ENCODE peak calls at places on chromosomes 11 and 22, in eight cellular contexts. One of them, this sample, is unnamed.

GRCh38 chr11:44828296-44828695 is 101.5 kb downstream of the TSPAN18 start:
- DNase-seq in astrocyte of the hippocampus: no peak
- DNase-seq in transverse colon: no peak
- DNase-seq in NCI-H82: no peak
- DNase-seq in thoracic aorta: no peak
- DNase-seq in stimulated activated CD4-positive, alpha-beta T cell treated with anti-CD3 and anti-CD28 coated beads, Interleukin-15, amount 100 ng/mL, for 1 hour: no peak
- DNase-seq in NCI-H187: no peak
- DNase-seq in hippocampal formation: no peak
- DNase-seq in this sample: no peak

GRCh38 chr22:38276161-38276560 is 3.4 kb upstream of the TMEM184B start:
- DNase-seq in NCI-H82: no peak
- DNase-seq in NCI-H187: no peak
- DNase-seq in stimulated activated CD4-positive, alpha-beta T cell treated with anti-CD3 and anti-CD28 coated beads, Interleukin-15, amount 100 ng/mL, for 1 hour: no peak
- DNase-seq in transverse colon: peak; percentile 49
- DNase-seq in thoracic aorta: no peak
- DNase-seq in hippocampal formation: no peak
- DNase-seq in astrocyte of the hippocampus: no peak
- DNase-seq in this sample: peak; percentile 40

GRCh38 chr11:26655287-26655686 is 66.6 kb downstream of the SLC5A12 start:
- DNase-seq in NCI-H187: no peak
- DNase-seq in NCI-H82: no peak
- DNase-seq in transverse colon: no peak
- DNase-seq in hippocampal formation: no peak
- DNase-seq in astrocyte of the hippocampus: no peak
- DNase-seq in stimulated activated CD4-positive, alpha-beta T cell treated with anti-CD3 and anti-CD28 coated beads, Interleukin-15, amount 100 ng/mL, for 1 hour: no peak
- DNase-seq in thoracic aorta: no peak
- DNase-seq in this sample: no peak

GRCh38 chr22:37661160-37661924 is 2.8 kb downstream of the PDXP start:
- DNase-seq in astrocyte of the hippocampus: peak; percentile 83
- DNase-seq in NCI-H82: peak; percentile 78
- DNase-seq in thoracic aorta: no peak
- DNase-seq in hippocampal formation: peak; percentile 71
- DNase-seq in transverse colon: no peak
- DNase-seq in NCI-H187: no peak
- DNase-seq in stimulated activated CD4-positive, alpha-beta T cell treated with anti-CD3 and anti-CD28 coated beads, Interleukin-15, amount 100 ng/mL, for 1 hour: no peak
- DNase-seq in this sample: no peak

GRCh38 chr11:70848243-70848750 is 404.1 kb downstream of the SHANK2 start:
- DNase-seq in transverse colon: no peak
- DNase-seq in thoracic aorta: no peak
- DNase-seq in NCI-H187: no peak
- DNase-seq in NCI-H82: no peak
- DNase-seq in stimulated activated CD4-positive, alpha-beta T cell treated with anti-CD3 and anti-CD28 coated beads, Interleukin-15, amount 100 ng/mL, for 1 hour: no peak
- DNase-seq in astrocyte of the hippocampus: no peak
- DNase-seq in hippocampal formation: no peak
- DNase-seq in this sample: no peak

GRCh38 chr11:123194308-123195181 is 503 bp downstream of the CLMP start:
- DNase-seq in transverse colon: no peak
- DNase-seq in thoracic aorta: no peak
- DNase-seq in astrocyte of the hippocampus: peak; percentile 64
- DNase-seq in NCI-H187: no peak
- DNase-seq in NCI-H82: peak; percentile 23
- DNase-seq in stimulated activated CD4-positive, alpha-beta T cell treated with anti-CD3 and anti-CD28 coated beads, Interleukin-15, amount 100 ng/mL, for 1 hour: no peak
- DNase-seq in hippocampal formation: no peak
- DNase-seq in this sample: no peak

GRCh38 chr11:33772300-33772699 is 2.0 kb downstream of the FBXO3 start:
- DNase-seq in hippocampal formation: no peak
- DNase-seq in stimulated activated CD4-positive, alpha-beta T cell treated with anti-CD3 and anti-CD28 coated beads, Interleukin-15, amount 100 ng/mL, for 1 hour: no peak
- DNase-seq in transverse colon: no peak
- DNase-seq in NCI-H187: no peak
- DNase-seq in NCI-H82: no peak
- DNase-seq in thoracic aorta: no peak
- DNase-seq in astrocyte of the hippocampus: peak; percentile 13
- DNase-seq in this sample: no peak

GRCh38 chr11:121453589-121454299 is 977 bp upstream of the SORL1-AS1 start:
- DNase-seq in hippocampal formation: no peak
- DNase-seq in thoracic aorta: no peak
- DNase-seq in transverse colon: no peak
- DNase-seq in astrocyte of the hippocampus: no peak
- DNase-seq in NCI-H82: no peak
- DNase-seq in NCI-H187: no peak
- DNase-seq in stimulated activated CD4-positive, alpha-beta T cell treated with anti-CD3 and anti-CD28 coated beads, Interleukin-15, amount 100 ng/mL, for 1 hour: no peak
- DNase-seq in this sample: no peak

GRCh38 chr11:20125927-20126326 is 34.3 kb downstream of the DBX1 start:
- DNase-seq in hippocampal formation: no peak
- DNase-seq in transverse colon: no peak
- DNase-seq in NCI-H82: no peak
- DNase-seq in thoracic aorta: no peak
- DNase-seq in stimulated activated CD4-positive, alpha-beta T cell treated with anti-CD3 and anti-CD28 coated beads, Interleukin-15, amount 100 ng/mL, for 1 hour: no peak
- DNase-seq in NCI-H187: no peak
- DNase-seq in astrocyte of the hippocampus: peak; percentile 80
- DNase-seq in this sample: no peak

GRCh38 chr22:42834177-42834949 is 22.7 kb downstream of the ARFGAP3 start:
- DNase-seq in NCI-H187: no peak
- DNase-seq in hippocampal formation: no peak
- DNase-seq in NCI-H82: no peak
- DNase-seq in transverse colon: no peak
- DNase-seq in astrocyte of the hippocampus: no peak
- DNase-seq in stimulated activated CD4-positive, alpha-beta T cell treated with anti-CD3 and anti-CD28 coated beads, Interleukin-15, amount 100 ng/mL, for 1 hour: no peak
- DNase-seq in thoracic aorta: no peak
- DNase-seq in this sample: no peak

GRCh38 chr11:66020618-66021357 is 5.5 kb downstream of the CATSPER1 start:
- DNase-seq in hippocampal formation: no peak
- DNase-seq in thoracic aorta: no peak
- DNase-seq in stimulated activated CD4-positive, alpha-beta T cell treated with anti-CD3 and anti-CD28 coated beads, Interleukin-15, amount 100 ng/mL, for 1 hour: no peak
- DNase-seq in astrocyte of the hippocampus: peak; percentile 84
- DNase-seq in NCI-H82: no peak
- DNase-seq in NCI-H187: no peak
- DNase-seq in transverse colon: peak; percentile 29
- DNase-seq in this sample: peak; percentile 40

GRCh38 chr11:61152816-61153592 is 8.2 kb downstream of the VPS37C start:
- DNase-seq in transverse colon: no peak
- DNase-seq in stimulated activated CD4-positive, alpha-beta T cell treated with anti-CD3 and anti-CD28 coated beads, Interleukin-15, amount 100 ng/mL, for 1 hour: no peak
- DNase-seq in thoracic aorta: no peak
- DNase-seq in NCI-H82: peak; percentile 69
- DNase-seq in NCI-H187: no peak
- DNase-seq in hippocampal formation: no peak
- DNase-seq in astrocyte of the hippocampus: peak; percentile 86
- DNase-seq in this sample: no peak

GRCh38 chr11:67354314-67355022 is 1.1 kb upstream of the POLD4 start:
- DNase-seq in transverse colon: peak; percentile 90
- DNase-seq in NCI-H82: peak; percentile 60
- DNase-seq in NCI-H187: no peak
- DNase-seq in stimulated activated CD4-positive, alpha-beta T cell treated with anti-CD3 and anti-CD28 coated beads, Interleukin-15, amount 100 ng/mL, for 1 hour: no peak
- DNase-seq in thoracic aorta: peak; percentile 87
- DNase-seq in astrocyte of the hippocampus: peak; percentile 82
- DNase-seq in hippocampal formation: no peak
- DNase-seq in this sample: no peak

GRCh38 chr11:127962416-127962815 is 624.9 kb downstream of the ETS1 start:
- DNase-seq in hippocampal formation: no peak
- DNase-seq in stimulated activated CD4-positive, alpha-beta T cell treated with anti-CD3 and anti-CD28 coated beads, Interleukin-15, amount 100 ng/mL, for 1 hour: no peak
- DNase-seq in astrocyte of the hippocampus: no peak
- DNase-seq in transverse colon: no peak
- DNase-seq in NCI-H82: no peak
- DNase-seq in NCI-H187: no peak
- DNase-seq in thoracic aorta: no peak
- DNase-seq in this sample: no peak

GRCh38 chr11:695606-696381 is at the start of gene TMEM80:
- DNase-seq in NCI-H187: peak; percentile 99
- DNase-seq in astrocyte of the hippocampus: peak; percentile 100
- DNase-seq in thoracic aorta: peak; percentile 95
- DNase-seq in transverse colon: peak; percentile 99
- DNase-seq in stimulated activated CD4-positive, alpha-beta T cell treated with anti-CD3 and anti-CD28 coated beads, Interleukin-15, amount 100 ng/mL, for 1 hour: peak; percentile 95
- DNase-seq in NCI-H82: peak; percentile 97
- DNase-seq in hippocampal formation: peak; percentile 96
- DNase-seq in this sample: peak; percentile 96

GRCh38 chr11:131899954-131900580 is 529.7 kb downstream of the NTM start:
- DNase-seq in astrocyte of the hippocampus: no peak
- DNase-seq in stimulated activated CD4-positive, alpha-beta T cell treated with anti-CD3 and anti-CD28 coated beads, Interleukin-15, amount 100 ng/mL, for 1 hour: no peak
- DNase-seq in thoracic aorta: no peak
- DNase-seq in hippocampal formation: no peak
- DNase-seq in transverse colon: no peak
- DNase-seq in NCI-H82: no peak
- DNase-seq in NCI-H187: no peak
- DNase-seq in this sample: no peak

GRCh38 chr11:1920909-1921575 is 1.5 kb downstream of the TNNT3 start:
- DNase-seq in astrocyte of the hippocampus: no peak
- DNase-seq in NCI-H187: no peak
- DNase-seq in thoracic aorta: no peak
- DNase-seq in stimulated activated CD4-positive, alpha-beta T cell treated with anti-CD3 and anti-CD28 coated beads, Interleukin-15, amount 100 ng/mL, for 1 hour: no peak
- DNase-seq in transverse colon: no peak
- DNase-seq in NCI-H82: no peak
- DNase-seq in hippocampal formation: no peak
- DNase-seq in this sample: peak; percentile 49

GRCh38 chr11:36213050-36213840 is 76.0 kb downstream of the COMMD9 start:
- DNase-seq in NCI-H82: peak; percentile 48
- DNase-seq in stimulated activated CD4-positive, alpha-beta T cell treated with anti-CD3 and anti-CD28 coated beads, Interleukin-15, amount 100 ng/mL, for 1 hour: no peak
- DNase-seq in thoracic aorta: no peak
- DNase-seq in NCI-H187: no peak
- DNase-seq in hippocampal formation: peak; percentile 61
- DNase-seq in astrocyte of the hippocampus: no peak
- DNase-seq in transverse colon: no peak
- DNase-seq in this sample: no peak

GRCh38 chr11:94786264-94787126 is 18.3 kb downstream of the AMOTL1 start:
- DNase-seq in astrocyte of the hippocampus: peak; percentile 63
- DNase-seq in thoracic aorta: no peak
- DNase-seq in transverse colon: no peak
- DNase-seq in NCI-H82: peak; percentile 16
- DNase-seq in hippocampal formation: peak; percentile 36
- DNase-seq in NCI-H187: no peak
- DNase-seq in stimulated activated CD4-positive, alpha-beta T cell treated with anti-CD3 and anti-CD28 coated beads, Interleukin-15, amount 100 ng/mL, for 1 hour: no peak
- DNase-seq in this sample: peak; percentile 20

GRCh38 chr22:26921726-26922125 is 264.3 kb downstream of the MIAT start:
- DNase-seq in astrocyte of the hippocampus: no peak
- DNase-seq in transverse colon: no peak
- DNase-seq in thoracic aorta: no peak
- DNase-seq in NCI-H82: no peak
- DNase-seq in stimulated activated CD4-positive, alpha-beta T cell treated with anti-CD3 and anti-CD28 coated beads, Interleukin-15, amount 100 ng/mL, for 1 hour: no peak
- DNase-seq in hippocampal formation: no peak
- DNase-seq in NCI-H187: no peak
- DNase-seq in this sample: no peak

GRCh38 chr11:125069008-125069407 is 5.9 kb downstream of the SLC37A2 start:
- DNase-seq in stimulated activated CD4-positive, alpha-beta T cell treated with anti-CD3 and anti-CD28 coated beads, Interleukin-15, amount 100 ng/mL, for 1 hour: no peak
- DNase-seq in astrocyte of the hippocampus: no peak
- DNase-seq in NCI-H82: no peak
- DNase-seq in transverse colon: no peak
- DNase-seq in hippocampal formation: no peak
- DNase-seq in NCI-H187: no peak
- DNase-seq in thoracic aorta: no peak
- DNase-seq in this sample: no peak

GRCh38 chr11:65649656-65650546 is 12.0 kb downstream of the SIPA1 start:
- DNase-seq in NCI-H187: no peak
- DNase-seq in astrocyte of the hippocampus: no peak
- DNase-seq in thoracic aorta: no peak
- DNase-seq in NCI-H82: no peak
- DNase-seq in hippocampal formation: no peak
- DNase-seq in transverse colon: no peak
- DNase-seq in stimulated activated CD4-positive, alpha-beta T cell treated with anti-CD3 and anti-CD28 coated beads, Interleukin-15, amount 100 ng/mL, for 1 hour: no peak
- DNase-seq in this sample: no peak

GRCh38 chr22:48397531-48398180 is 1430.0 kb downstream of the BRD1 start:
- DNase-seq in thoracic aorta: no peak
- DNase-seq in hippocampal formation: no peak
- DNase-seq in NCI-H82: no peak
- DNase-seq in transverse colon: no peak
- DNase-seq in astrocyte of the hippocampus: no peak
- DNase-seq in stimulated activated CD4-positive, alpha-beta T cell treated with anti-CD3 and anti-CD28 coated beads, Interleukin-15, amount 100 ng/mL, for 1 hour: no peak
- DNase-seq in NCI-H187: no peak
- DNase-seq in this sample: no peak

GRCh38 chr11:75004215-75004614 is 15.5 kb downstream of the NEU3 start:
- DNase-seq in transverse colon: no peak
- DNase-seq in stimulated activated CD4-positive, alpha-beta T cell treated with anti-CD3 and anti-CD28 coated beads, Interleukin-15, amount 100 ng/mL, for 1 hour: no peak
- DNase-seq in NCI-H82: no peak
- DNase-seq in NCI-H187: no peak
- DNase-seq in astrocyte of the hippocampus: no peak
- DNase-seq in hippocampal formation: no peak
- DNase-seq in thoracic aorta: no peak
- DNase-seq in this sample: no peak

GRCh38 chr11:62245271-62245753 is 3.3 kb downstream of the SCGB1D2 start:
- DNase-seq in hippocampal formation: no peak
- DNase-seq in astrocyte of the hippocampus: peak; percentile 70
- DNase-seq in thoracic aorta: no peak
- DNase-seq in stimulated activated CD4-positive, alpha-beta T cell treated with anti-CD3 and anti-CD28 coated beads, Interleukin-15, amount 100 ng/mL, for 1 hour: no peak
- DNase-seq in transverse colon: no peak
- DNase-seq in NCI-H187: no peak
- DNase-seq in NCI-H82: peak; percentile 54
- DNase-seq in this sample: peak; percentile 46

GRCh38 chr11:132601863-132602262 is 930.4 kb downstream of the OPCML start:
- DNase-seq in stimulated activated CD4-positive, alpha-beta T cell treated with anti-CD3 and anti-CD28 coated beads, Interleukin-15, amount 100 ng/mL, for 1 hour: no peak
- DNase-seq in thoracic aorta: no peak
- DNase-seq in NCI-H82: no peak
- DNase-seq in hippocampal formation: peak; percentile 13
- DNase-seq in astrocyte of the hippocampus: no peak
- DNase-seq in NCI-H187: no peak
- DNase-seq in transverse colon: no peak
- DNase-seq in this sample: no peak

GRCh38 chr11:12179019-12179418 is 68.6 kb downstream of the MICAL2 start:
- DNase-seq in NCI-H82: no peak
- DNase-seq in hippocampal formation: no peak
- DNase-seq in transverse colon: peak; percentile 67
- DNase-seq in NCI-H187: peak; percentile 55
- DNase-seq in thoracic aorta: no peak
- DNase-seq in stimulated activated CD4-positive, alpha-beta T cell treated with anti-CD3 and anti-CD28 coated beads, Interleukin-15, amount 100 ng/mL, for 1 hour: no peak
- DNase-seq in astrocyte of the hippocampus: no peak
- DNase-seq in this sample: peak; percentile 83

GRCh38 chr11:91998466-91998865 is 226.2 kb upstream of the FAT3 start:
- DNase-seq in stimulated activated CD4-positive, alpha-beta T cell treated with anti-CD3 and anti-CD28 coated beads, Interleukin-15, amount 100 ng/mL, for 1 hour: no peak
- DNase-seq in transverse colon: no peak
- DNase-seq in NCI-H187: no peak
- DNase-seq in NCI-H82: no peak
- DNase-seq in hippocampal formation: no peak
- DNase-seq in astrocyte of the hippocampus: no peak
- DNase-seq in thoracic aorta: no peak
- DNase-seq in this sample: no peak

GRCh38 chr11:59756496-59756840 is 1.3 kb downstream of the STX3 start:
- DNase-seq in astrocyte of the hippocampus: peak; percentile 30
- DNase-seq in NCI-H187: no peak
- DNase-seq in NCI-H82: peak; percentile 57
- DNase-seq in hippocampal formation: no peak
- DNase-seq in transverse colon: no peak
- DNase-seq in thoracic aorta: no peak
- DNase-seq in stimulated activated CD4-positive, alpha-beta T cell treated with anti-CD3 and anti-CD28 coated beads, Interleukin-15, amount 100 ng/mL, for 1 hour: no peak
- DNase-seq in this sample: no peak

GRCh38 chr11:69702769-69703510 is 882 bp downstream of the FGF19 start:
- DNase-seq in hippocampal formation: no peak
- DNase-seq in astrocyte of the hippocampus: peak; percentile 28
- DNase-seq in stimulated activated CD4-positive, alpha-beta T cell treated with anti-CD3 and anti-CD28 coated beads, Interleukin-15, amount 100 ng/mL, for 1 hour: no peak
- DNase-seq in NCI-H187: no peak
- DNase-seq in NCI-H82: no peak
- DNase-seq in thoracic aorta: no peak
- DNase-seq in transverse colon: no peak
- DNase-seq in this sample: no peak

GRCh38 chr22:46428602-46429326 is 93.2 kb downstream of the TRMU start:
- DNase-seq in stimulated activated CD4-positive, alpha-beta T cell treated with anti-CD3 and anti-CD28 coated beads, Interleukin-15, amount 100 ng/mL, for 1 hour: no peak
- DNase-seq in astrocyte of the hippocampus: no peak
- DNase-seq in NCI-H82: no peak
- DNase-seq in thoracic aorta: no peak
- DNase-seq in NCI-H187: no peak
- DNase-seq in transverse colon: no peak
- DNase-seq in hippocampal formation: no peak
- DNase-seq in this sample: no peak

GRCh38 chr11:71201936-71202597 is 50.3 kb downstream of the SHANK2 start:
- DNase-seq in NCI-H187: no peak
- DNase-seq in hippocampal formation: no peak
- DNase-seq in thoracic aorta: no peak
- DNase-seq in stimulated activated CD4-positive, alpha-beta T cell treated with anti-CD3 and anti-CD28 coated beads, Interleukin-15, amount 100 ng/mL, for 1 hour: no peak
- DNase-seq in transverse colon: no peak
- DNase-seq in NCI-H82: no peak
- DNase-seq in astrocyte of the hippocampus: no peak
- DNase-seq in this sample: no peak

GRCh38 chr11:72930011-72930410 is 115.8 kb downstream of the ATG16L2 start:
- DNase-seq in astrocyte of the hippocampus: peak; percentile 37
- DNase-seq in hippocampal formation: no peak
- DNase-seq in NCI-H187: no peak
- DNase-seq in NCI-H82: peak; percentile 80
- DNase-seq in thoracic aorta: no peak
- DNase-seq in transverse colon: no peak
- DNase-seq in stimulated activated CD4-positive, alpha-beta T cell treated with anti-CD3 and anti-CD28 coated beads, Interleukin-15, amount 100 ng/mL, for 1 hour: no peak
- DNase-seq in this sample: no peak

GRCh38 chr22:20205964-20206708 is 55.3 kb upstream of the CCDC188 start:
- DNase-seq in hippocampal formation: no peak
- DNase-seq in NCI-H82: peak; percentile 81
- DNase-seq in NCI-H187: no peak
- DNase-seq in stimulated activated CD4-positive, alpha-beta T cell treated with anti-CD3 and anti-CD28 coated beads, Interleukin-15, amount 100 ng/mL, for 1 hour: peak; percentile 30
- DNase-seq in astrocyte of the hippocampus: no peak
- DNase-seq in transverse colon: peak; percentile 78
- DNase-seq in thoracic aorta: no peak
- DNase-seq in this sample: peak; percentile 60